ENCODE peak calls at places on chromosomes 5 and 9, in four cellular contexts. K is A549, C is HepG2, E is K562. V is an unnamed sample.

GRCh38 chr5:56019306-56020272 is 24.8 kb upstream of the IL6ST start:
- DNase-seq in K (no peak), C (no peak), E (no peak), V (no peak)

GRCh38 chr5:119339965-119340364 is 15.9 kb upstream of the TNFAIP8 start:
- DNase-seq in K (no peak), C (no peak), E (peak; percentile 37), V (no peak)

GRCh38 chr5:119269061-119269579 is 86.7 kb upstream of the TNFAIP8 start:
- DNase-seq in K (peak; percentile 53), C (peak; percentile 10), E (peak; percentile 74), V (peak; percentile 35)

GRCh38 chr9:80157561-80157983 is 585.8 kb downstream of the TLE4 start:
- DNase-seq in K (no peak), C (no peak), E (no peak), V (no peak)

GRCh38 chr9:107214915-107215314 is 68.2 kb upstream of the RAD23B start:
- DNase-seq in K (no peak), C (no peak), E (no peak), V (no peak)

GRCh38 chr9:136045595-136046554 is 49.2 kb downstream of the NACC2 start:
- DNase-seq in K (no peak), C (no peak), E (no peak), V (no peak)

GRCh38 chr9:136939996-136940525 is 4.5 kb downstream of the FBXW5 start:
- DNase-seq in K (no peak), C (no peak), E (no peak), V (no peak)

GRCh38 chr9:38380230-38380871 is 12.2 kb upstream of the ALDH1B1 start:
- DNase-seq in K (no peak), C (peak; percentile 32), E (no peak), V (no peak)

GRCh38 chr5:174623438-174624019 is 100.9 kb upstream of the MSX2 start:
- DNase-seq in K (no peak), C (no peak), E (no peak), V (no peak)

GRCh38 chr9:14992025-14992424 is 81.8 kb upstream of the FREM1 start:
- DNase-seq in K (no peak), C (no peak), E (peak; percentile 34), V (no peak)

GRCh38 chr5:122458278-122458872 is 146.3 kb downstream of the SNCAIP start:
- DNase-seq in K (peak; percentile 30), C (peak; percentile 6), E (peak; percentile 9), V (peak; percentile 24)
- TF ChIP-seq CTCF in K (peak; percentile 38), C (peak; percentile 41), E (peak; percentile 40), V (peak; percentile 53)

DNA sequence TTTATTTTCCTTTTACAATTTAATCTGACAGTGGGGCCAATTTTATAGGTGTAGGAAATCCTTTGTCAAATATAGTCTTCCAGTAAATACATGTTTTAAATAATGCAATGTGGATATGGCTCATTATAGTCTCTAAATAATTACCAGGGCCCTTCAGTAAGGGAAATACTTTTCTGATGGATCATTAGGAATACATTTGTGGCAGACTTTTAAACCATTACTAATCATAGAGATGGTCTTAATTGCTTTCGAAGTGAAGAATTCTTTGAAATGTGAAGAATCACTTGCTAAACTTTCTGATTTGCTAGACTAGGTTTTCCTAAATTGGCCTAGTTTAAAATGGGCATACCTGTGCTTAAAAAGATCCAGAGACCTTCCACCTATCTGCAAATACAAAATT is 105.6 kb upstream of the ELL2 start:
- DNase-seq in K (no peak), C (no peak), E (no peak), V (no peak)
- TF ChIP-seq NR3C1 in K (no peak), C (no peak), E (no peak), V (no peak)

GRCh38 chr9:117415584-117415937 is 704 bp upstream of the ASTN2 start:
- DNase-seq in K (no peak), C (no peak), E (no peak), V (no peak)

GRCh38 chr9:117414906-117415583 is at the start of gene ASTN2:
- DNase-seq in K (no peak), C (no peak), E (no peak), V (peak; percentile 66)

GRCh38 chr9:117413346-117414219 is 1.3 kb downstream of the ASTN2 start:
- DNase-seq in K (no peak), C (no peak), E (no peak), V (peak; percentile 65)

GRCh38 chr9:117412841-117413240 is 2.0 kb downstream of the ASTN2 start:
- DNase-seq in K (no peak), C (no peak), E (no peak), V (no peak)

GRCh38 chr9:117414220-117414905 is 494 bp downstream of the ASTN2 start:
- DNase-seq in K (peak; percentile 39), C (no peak), E (no peak), V (peak; percentile 56)
- TF ChIP-seq CTCF in K (no peak), C (no peak), E (no peak), V (no peak)

GRCh38 chr5:136769900-136770684 is 404.7 kb upstream of the TRPC7 start:
- DNase-seq in K (peak; percentile 70), C (peak; percentile 48), E (peak; percentile 74), V (peak; percentile 85)
- TF ChIP-seq NR3C1 in K (no peak), C (no peak), E (no peak), V (no peak)

V was measured in WTC11.